ENCODE peak calls at places on chromosomes 1 and 21, in five cellular contexts. K, N, T, Q and F are unnamed samples.

GRCh38 chr1:209335090-209335692 is 248.3 kb upstream of the CAMK1G start:
- ATAC-seq in K (peak), N (peak), T (no peak), Q (peak), F (no peak)

GRCh38 chr1:201026746-201027145 is 3.2 kb upstream of the KIF21B start:
- ATAC-seq in K (no peak), N (no peak), T (no peak), Q (no peak), F (no peak)

GRCh38 chr21:37071561-37072238 is 1.2 kb downstream of the PIGP start:
- ATAC-seq in K (peak), N (no peak), T (peak), Q (no peak), F (peak)

GRCh38 chr1:59752556-59753412 is 62.0 kb upstream of the HOOK1 start:
- ATAC-seq in K (no peak), N (no peak), T (no peak), Q (no peak), F (no peak)

GRCh38 chr1:94527447-94528031 is 14.0 kb downstream of the F3 start:
- ATAC-seq in K (peak), N (peak), T (peak), Q (peak), F (peak)

GRCh38 chr21:45592208-45592619 is 50.0 kb upstream of the SLC19A1 start:
- ATAC-seq in K (no peak), N (no peak), T (no peak), Q (no peak), F (no peak)

GRCh38 chr1:179017383-179018326 is 8.0 kb upstream of the FAM20B start:
- ATAC-seq in K (peak), N (peak), T (no peak), Q (no peak), F (no peak)

GRCh38 chr21:34915364-34915834 is 133.7 kb downstream of the RUNX1 start:
- ATAC-seq in K (no peak), N (peak), T (no peak), Q (no peak), F (no peak)

GRCh38 chr1:11178021-11179015 is 10.8 kb upstream of the ANGPTL7 start:
- ATAC-seq in K (no peak), N (no peak), T (no peak), Q (peak), F (no peak)

GRCh38 chr1:172465617-172466016 is 21.7 kb upstream of the PIGC start:
- ATAC-seq in K (no peak), N (no peak), T (no peak), Q (no peak), F (no peak)

GRCh38 chr1:2431095-2431494 is 18.7 kb upstream of the PEX10 start:
- ATAC-seq in K (no peak), N (no peak), T (no peak), Q (no peak), F (no peak)

GRCh38 chr1:59747469-59748014 is 67.2 kb upstream of the HOOK1 start:
- ATAC-seq in K (no peak), N (no peak), T (no peak), Q (no peak), F (no peak)

GRCh38 chr1:97433094-97433493 is 487.7 kb downstream of the DPYD start:
- ATAC-seq in K (no peak), N (no peak), T (no peak), Q (no peak), F (no peak)

GRCh38 chr1:201282931-201283829 is at the start of gene PKP1:
- ATAC-seq in K (peak), N (no peak), T (peak), Q (peak), F (peak)

GRCh38 chr1:111251570-111251969 is 24.1 kb downstream of the CHI3L2 start:
- ATAC-seq in K (no peak), N (no peak), T (no peak), Q (no peak), F (no peak)

GRCh38 chr1:158931055-158931737 is at the start of gene PYHIN1:
- ATAC-seq in K (no peak), N (no peak), T (no peak), Q (no peak), F (no peak)

GRCh38 chr1:56502700-56503245 is 76.6 kb downstream of the PLPP3 start:
- ATAC-seq in K (no peak), N (no peak), T (no peak), Q (no peak), F (no peak)

GRCh38 chr1:50156241-50157010 is 47.7 kb downstream of the ELAVL4 start:
- ATAC-seq in K (no peak), N (no peak), T (no peak), Q (no peak), F (no peak)

GRCh38 chr1:237705462-237705861 is 185.3 kb downstream of the ZP4 start:
- ATAC-seq in K (no peak), N (no peak), T (no peak), Q (no peak), F (no peak)

GRCh38 chr21:36551326-36551725 is 71.4 kb upstream of the CLDN14 start:
- ATAC-seq in K (no peak), N (no peak), T (no peak), Q (no peak), F (no peak)

GRCh38 chr21:25556087-25556486 is 51.2 kb downstream of the MRPL39 start:
- ATAC-seq in K (no peak), N (no peak), T (no peak), Q (no peak), F (no peak)

GRCh38 chr1:183205196-183205781 is 19.2 kb downstream of the LAMC2 start:
- ATAC-seq in K (no peak), N (no peak), T (no peak), Q (no peak), F (peak)

DNA sequence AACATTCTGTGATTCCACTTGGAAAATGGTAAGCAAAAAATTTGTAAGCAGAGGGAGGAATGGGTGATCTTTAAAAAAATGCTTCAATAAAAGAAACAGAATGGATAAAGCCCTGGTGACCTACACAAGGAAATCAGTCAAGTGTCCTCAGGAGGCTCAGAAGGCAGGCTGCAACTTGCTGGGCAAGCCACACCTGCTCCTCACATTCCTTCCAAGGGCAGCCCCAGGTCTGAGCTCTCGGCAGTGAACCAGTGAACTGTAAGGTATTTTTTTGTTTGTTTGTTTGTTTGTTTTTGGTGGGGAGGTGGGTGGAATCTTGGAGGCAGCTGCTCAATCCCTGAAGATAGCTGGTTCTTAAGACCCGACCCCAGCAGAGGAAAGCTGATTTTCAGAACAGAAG is 4.4 kb downstream of the TACSTD2 start:
- ATAC-seq in K (no peak), N (no peak), T (peak), Q (no peak), F (no peak)
- TF ChIP-seq POLR2AphosphoS5 in K (no peak), N (no peak), T (peak), Q (no peak), F (no peak)

GRCh38 chr1:153849487-153850185 is 73.1 kb downstream of the GATAD2B start:
- ATAC-seq in K (no peak), N (no peak), T (no peak), Q (no peak), F (no peak)
- TF ChIP-seq POLR2AphosphoS5 in K (no peak), N (no peak), T (no peak), Q (no peak), F (no peak)

DNA sequence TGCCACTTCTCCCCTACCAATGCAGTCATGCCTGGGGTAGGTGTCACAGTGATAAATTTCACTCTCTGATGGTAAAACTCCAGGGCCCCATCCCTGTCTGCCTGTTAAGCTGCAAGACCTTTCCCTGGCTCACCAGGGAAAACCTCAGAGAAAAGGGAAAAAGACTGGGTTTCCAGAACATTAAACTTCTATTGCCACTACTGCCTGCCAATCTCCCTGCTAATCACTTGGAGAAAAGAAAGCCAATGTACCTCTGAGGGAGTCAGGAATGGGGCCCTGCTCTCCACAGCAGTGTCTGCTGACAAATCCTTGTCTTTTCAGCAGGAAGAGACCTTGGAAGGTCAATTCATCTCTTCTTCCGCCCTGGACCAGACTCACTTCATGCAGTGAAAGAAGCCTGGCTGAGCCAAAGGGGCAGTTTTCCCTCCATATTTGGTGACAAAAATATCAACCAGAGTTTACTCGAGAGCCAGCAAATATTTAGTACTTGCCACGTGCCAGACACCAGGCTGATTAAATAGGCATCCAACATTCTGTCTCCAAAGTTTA is 49.1 kb upstream of the CTTNBP2NL start:
- ATAC-seq in K (no peak), N (no peak), T (no peak), Q (no peak), F (no peak)
- TF ChIP-seq POLR2AphosphoS5 in K (no peak), N (no peak), T (no peak), Q (no peak), F (peak)

GRCh38 chr1:76156987-76157386 is 82.4 kb downstream of the ST6GALNAC3 start:
- ATAC-seq in K (no peak), N (no peak), T (no peak), Q (no peak), F (no peak)
- TF ChIP-seq POLR2AphosphoS5 in K (no peak), N (no peak), T (no peak), Q (no peak), F (no peak)

DNA sequence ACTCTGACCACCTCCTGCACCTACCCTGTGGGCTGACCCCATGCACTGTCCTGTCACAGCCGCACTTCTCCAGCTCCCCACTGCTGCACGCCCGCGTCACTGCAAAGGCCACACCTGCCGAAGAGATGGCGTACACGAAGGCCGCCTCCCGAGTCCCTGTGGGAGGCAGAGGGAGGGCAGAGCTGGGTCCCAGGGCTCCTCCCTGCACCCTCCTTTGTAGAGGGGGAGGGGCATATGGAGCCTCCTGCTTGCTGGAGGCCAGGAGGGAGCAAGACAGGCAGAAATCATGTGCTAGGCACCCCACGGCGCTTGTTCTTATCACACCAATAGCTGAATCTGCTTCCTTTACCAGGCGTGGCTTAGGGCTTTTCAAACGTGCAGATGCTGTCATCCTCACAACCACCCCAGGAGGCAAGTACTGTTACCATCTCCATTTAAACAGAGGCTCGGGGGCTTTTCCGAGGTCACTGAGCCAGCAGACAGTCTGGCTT is 21.4 kb downstream of the WNT4 start:
- ATAC-seq in K (no peak), N (peak), T (no peak), Q (peak), F (no peak)
- TF ChIP-seq POLR2AphosphoS5 in K (no peak), N (no peak), T (no peak), Q (no peak), F (no peak)

GRCh38 chr1:79811173-79811572 is 804.6 kb upstream of the ADGRL4 start:
- ATAC-seq in K (no peak), N (no peak), T (no peak), Q (no peak), F (no peak)
- TF ChIP-seq POLR2AphosphoS5 in K (no peak), N (no peak), T (no peak), Q (no peak), F (no peak)

DNA sequence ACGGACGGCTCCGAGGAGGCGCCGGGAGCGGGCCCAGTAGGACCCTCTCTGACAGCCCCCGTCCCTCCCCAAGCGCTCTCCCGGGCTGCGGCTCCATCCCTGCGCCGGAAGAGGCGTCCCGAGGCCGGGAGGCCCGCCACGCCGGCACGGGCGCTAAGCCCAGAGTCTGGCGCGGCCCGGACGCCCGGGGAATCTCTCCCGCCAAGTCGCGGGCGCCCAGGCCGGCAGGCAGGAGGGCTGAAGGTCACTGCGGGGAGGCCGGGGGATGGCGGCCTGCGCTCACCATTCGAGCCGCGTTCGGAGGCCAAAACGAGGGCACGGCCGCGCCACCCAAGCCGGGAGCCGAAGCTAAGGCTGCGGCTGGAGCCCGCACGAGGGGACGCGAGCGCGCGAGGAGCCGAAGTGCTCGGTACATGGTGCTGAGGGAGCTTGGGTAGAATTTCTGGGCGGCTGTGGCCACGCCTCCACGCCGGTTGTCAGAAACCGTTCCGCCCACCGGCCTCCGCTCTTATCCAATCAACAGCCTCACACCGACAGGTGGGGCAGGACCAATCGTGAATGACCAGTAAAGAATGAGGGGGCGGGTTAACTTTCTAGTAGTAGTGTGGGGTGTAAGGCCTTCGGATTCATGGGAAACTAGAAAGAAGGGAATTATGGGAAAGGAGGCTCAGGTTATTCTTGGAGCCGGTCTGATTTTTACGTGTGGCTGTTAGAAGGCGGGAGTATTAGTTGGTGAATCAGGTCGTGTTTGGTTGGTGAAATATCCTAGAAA is at the start of gene FH:
- ATAC-seq in K (peak), N (peak), T (peak), Q (peak), F (peak)
- TF ChIP-seq POLR2AphosphoS5 in K (peak), N (peak), T (peak), Q (peak), F (peak)

DNA sequence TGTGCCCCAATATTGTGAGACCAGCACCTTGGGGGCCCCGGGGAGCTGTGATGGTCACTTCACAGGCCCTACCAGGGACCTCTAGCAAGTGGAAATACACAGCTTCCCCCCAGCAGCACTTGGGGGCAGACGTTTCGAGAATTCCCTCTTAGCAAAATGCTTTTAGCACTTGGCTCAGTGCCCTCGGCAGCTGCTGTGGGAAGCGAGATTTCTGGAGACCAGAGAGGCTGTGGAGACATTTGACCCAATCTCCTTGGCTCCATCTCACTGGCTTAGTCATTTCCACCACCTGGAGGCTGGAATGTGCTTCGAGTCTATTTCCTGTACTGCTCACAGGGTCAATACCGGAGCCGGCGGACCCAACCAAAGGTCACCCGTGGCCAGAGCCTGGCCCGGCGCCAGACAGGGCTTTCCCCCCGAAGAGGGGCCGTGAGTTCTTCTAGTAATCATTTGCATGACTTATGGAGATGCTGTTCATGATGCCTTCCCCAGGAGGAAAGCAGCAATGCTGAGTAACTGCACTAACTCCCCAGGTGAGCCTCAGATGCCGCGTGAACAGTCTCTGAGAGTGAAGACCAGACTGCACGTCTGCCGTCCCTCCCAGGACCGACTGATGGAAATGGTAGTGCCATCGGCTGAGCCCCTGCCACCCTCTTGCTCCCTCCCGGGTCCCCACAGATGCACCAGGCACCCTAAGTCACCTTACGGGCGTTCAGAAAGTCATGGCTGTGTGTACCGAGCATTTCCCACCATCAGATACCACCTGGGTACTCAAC is 4.4 kb upstream of the C2CD2 start:
- ATAC-seq in K (peak), N (peak), T (no peak), Q (peak), F (peak)
- TF ChIP-seq POLR2AphosphoS5 in K (no peak), N (peak), T (peak), Q (no peak), F (peak)

GRCh38 chr1:27234054-27234882 is at the start of gene WDTC1:
- ATAC-seq in K (peak), N (peak), T (peak), Q (peak), F (peak)
- TF ChIP-seq POLR2AphosphoS5 in K (peak), N (peak), T (peak), Q (no peak), F (peak)

GRCh38 chr1:160885080-160885479 is at the start of gene ITLN1:
- ATAC-seq in K (no peak), N (peak), T (no peak), Q (no peak), F (no peak)
- TF ChIP-seq POLR2AphosphoS5 in K (no peak), N (no peak), T (no peak), Q (no peak), F (no peak)